ENCODE peak calls at places on chromosomes 4 and X, in six cellular contexts. One of them, this sample, is unnamed.

GRCh38 chr4:72505314-72505744 is 63.7 kb downstream of the ADAMTS3 start:
- DNase-seq in fibroblast of lung: peak; percentile 73
- DNase-seq in OCI-LY7: peak; percentile 37
- DNase-seq in left ventricle myocardium inferior: no peak
- DNase-seq in transverse colon: no peak
- DNase-seq in breast epithelium: no peak
- DNase-seq in this sample: peak; percentile 49

GRCh38 chr4:8553958-8554357 is 26.2 kb upstream of the GPR78 start:
- DNase-seq in fibroblast of lung: no peak
- DNase-seq in OCI-LY7: no peak
- DNase-seq in left ventricle myocardium inferior: no peak
- DNase-seq in transverse colon: no peak
- DNase-seq in breast epithelium: no peak
- DNase-seq in this sample: no peak

GRCh38 chr4:53592128-53592527 is 842 bp upstream of the LNX1 start:
- DNase-seq in fibroblast of lung: peak; percentile 14
- DNase-seq in OCI-LY7: no peak
- DNase-seq in left ventricle myocardium inferior: no peak
- DNase-seq in transverse colon: peak; percentile 63
- DNase-seq in breast epithelium: no peak
- DNase-seq in this sample: no peak

GRCh38 chr4:7498406-7499200 is 63.9 kb upstream of the PSAPL1 start:
- DNase-seq in fibroblast of lung: no peak
- DNase-seq in OCI-LY7: no peak
- DNase-seq in left ventricle myocardium inferior: no peak
- DNase-seq in transverse colon: no peak
- DNase-seq in breast epithelium: no peak
- DNase-seq in this sample: no peak

GRCh38 chrX:116317409-116317808 is 119.0 kb upstream of the SLC6A14 start:
- DNase-seq in fibroblast of lung: peak; percentile 85
- DNase-seq in OCI-LY7: no peak
- DNase-seq in left ventricle myocardium inferior: peak; percentile 14
- DNase-seq in transverse colon: no peak
- DNase-seq in breast epithelium: no peak
- DNase-seq in this sample: peak; percentile 24

GRCh38 chr4:84403656-84404055 is 95.4 kb downstream of the NKX6-1 start:
- DNase-seq in fibroblast of lung: no peak
- DNase-seq in OCI-LY7: no peak
- DNase-seq in left ventricle myocardium inferior: no peak
- DNase-seq in transverse colon: no peak
- DNase-seq in breast epithelium: no peak
- DNase-seq in this sample: peak; percentile 15

GRCh38 chr4:147430111-147430510 is 50.8 kb upstream of the EDNRA start:
- DNase-seq in fibroblast of lung: no peak
- DNase-seq in OCI-LY7: no peak
- DNase-seq in left ventricle myocardium inferior: no peak
- DNase-seq in transverse colon: no peak
- DNase-seq in breast epithelium: no peak
- DNase-seq in this sample: no peak

GRCh38 chrX:2468406-2469195 is 32.2 kb downstream of the DHRSX start:
- DNase-seq in fibroblast of lung: no peak
- DNase-seq in OCI-LY7: no peak
- DNase-seq in left ventricle myocardium inferior: no peak
- DNase-seq in transverse colon: no peak
- DNase-seq in breast epithelium: no peak
- DNase-seq in this sample: no peak

GRCh38 chr4:142274137-142274536 is 572.0 kb downstream of the INPP4B start:
- DNase-seq in fibroblast of lung: peak; percentile 91
- DNase-seq in OCI-LY7: no peak
- DNase-seq in left ventricle myocardium inferior: no peak
- DNase-seq in transverse colon: no peak
- DNase-seq in breast epithelium: no peak
- DNase-seq in this sample: peak; percentile 81

GRCh38 chrX:30713061-30713525 is 59.9 kb downstream of the GK start:
- DNase-seq in fibroblast of lung: peak; percentile 81
- DNase-seq in OCI-LY7: peak; percentile 46
- DNase-seq in left ventricle myocardium inferior: peak; percentile 18
- DNase-seq in transverse colon: peak; percentile 46
- DNase-seq in breast epithelium: no peak
- DNase-seq in this sample: peak; percentile 25

GRCh38 chr4:101349346-101350064 is 2.2 kb upstream of the PPP3CA start:
- DNase-seq in fibroblast of lung: peak; percentile 34
- DNase-seq in OCI-LY7: no peak
- DNase-seq in left ventricle myocardium inferior: peak; percentile 48
- DNase-seq in transverse colon: peak; percentile 51
- DNase-seq in breast epithelium: peak; percentile 61
- DNase-seq in this sample: peak; percentile 95

GRCh38 chr4:168881754-168882153 is 128.3 kb downstream of the CBR4 start:
- DNase-seq in fibroblast of lung: no peak
- DNase-seq in OCI-LY7: no peak
- DNase-seq in left ventricle myocardium inferior: no peak
- DNase-seq in transverse colon: no peak
- DNase-seq in breast epithelium: no peak
- DNase-seq in this sample: peak; percentile 38

GRCh38 chr4:54055494-54055893 is 8.9 kb downstream of the CHIC2 start:
- DNase-seq in fibroblast of lung: no peak
- DNase-seq in OCI-LY7: no peak
- DNase-seq in left ventricle myocardium inferior: no peak
- DNase-seq in transverse colon: no peak
- DNase-seq in breast epithelium: no peak
- DNase-seq in this sample: no peak

GRCh38 chr4:101192244-101192643 is 155.1 kb downstream of the PPP3CA start:
- DNase-seq in fibroblast of lung: no peak
- DNase-seq in OCI-LY7: no peak
- DNase-seq in left ventricle myocardium inferior: no peak
- DNase-seq in transverse colon: no peak
- DNase-seq in breast epithelium: no peak
- DNase-seq in this sample: no peak

GRCh38 chr4:151098191-151098590 is 1.2 kb upstream of the RPS3A start:
- DNase-seq in fibroblast of lung: no peak
- DNase-seq in OCI-LY7: no peak
- DNase-seq in left ventricle myocardium inferior: no peak
- DNase-seq in transverse colon: peak; percentile 10
- DNase-seq in breast epithelium: no peak
- DNase-seq in this sample: no peak

GRCh38 chr4:66693694-66694093 is 851.6 kb downstream of the CENPC start:
- DNase-seq in fibroblast of lung: no peak
- DNase-seq in OCI-LY7: no peak
- DNase-seq in left ventricle myocardium inferior: no peak
- DNase-seq in transverse colon: no peak
- DNase-seq in breast epithelium: no peak
- DNase-seq in this sample: no peak

GRCh38 chr4:48388504-48389154 is 47.3 kb downstream of the SLAIN2 start:
- DNase-seq in fibroblast of lung: peak; percentile 47
- DNase-seq in OCI-LY7: no peak
- DNase-seq in left ventricle myocardium inferior: no peak
- DNase-seq in transverse colon: no peak
- DNase-seq in breast epithelium: no peak
- DNase-seq in this sample: no peak

GRCh38 chr4:972651-973424 is 531 bp downstream of the DGKQ start:
- DNase-seq in fibroblast of lung: no peak
- DNase-seq in OCI-LY7: peak; percentile 64
- DNase-seq in left ventricle myocardium inferior: peak; percentile 40
- DNase-seq in transverse colon: peak; percentile 54
- DNase-seq in breast epithelium: no peak
- DNase-seq in this sample: peak; percentile 31

GRCh38 chr4:14023036-14023435 is 395.5 kb upstream of the BOD1L1 start:
- DNase-seq in fibroblast of lung: no peak
- DNase-seq in OCI-LY7: no peak
- DNase-seq in left ventricle myocardium inferior: no peak
- DNase-seq in transverse colon: no peak
- DNase-seq in breast epithelium: no peak
- DNase-seq in this sample: no peak

GRCh38 chrX:118824173-118824782 is 654 bp downstream of the ZCCHC12 start:
- DNase-seq in fibroblast of lung: no peak
- DNase-seq in OCI-LY7: no peak
- DNase-seq in left ventricle myocardium inferior: no peak
- DNase-seq in transverse colon: no peak
- DNase-seq in breast epithelium: no peak
- DNase-seq in this sample: no peak

GRCh38 chr4:113809313-113809712 is 47.8 kb upstream of the CAMK2D start:
- DNase-seq in fibroblast of lung: peak; percentile 15
- DNase-seq in OCI-LY7: no peak
- DNase-seq in left ventricle myocardium inferior: no peak
- DNase-seq in transverse colon: peak; percentile 12
- DNase-seq in breast epithelium: no peak
- DNase-seq in this sample: no peak

GRCh38 chr4:60805500-60806313 is 394.4 kb upstream of the ADGRL3 start:
- DNase-seq in fibroblast of lung: peak; percentile 61
- DNase-seq in OCI-LY7: peak; percentile 23
- DNase-seq in left ventricle myocardium inferior: no peak
- DNase-seq in transverse colon: no peak
- DNase-seq in breast epithelium: no peak
- DNase-seq in this sample: peak; percentile 19

GRCh38 chrX:644304-645023 is 13.9 kb downstream of the SHOX start:
- DNase-seq in fibroblast of lung: no peak
- DNase-seq in OCI-LY7: no peak
- DNase-seq in left ventricle myocardium inferior: no peak
- DNase-seq in transverse colon: no peak
- DNase-seq in breast epithelium: no peak
- DNase-seq in this sample: no peak

GRCh38 chr4:124334119-124334518 is 378.4 kb downstream of the ANKRD50 start:
- DNase-seq in fibroblast of lung: peak; percentile 94
- DNase-seq in OCI-LY7: peak; percentile 17
- DNase-seq in left ventricle myocardium inferior: no peak
- DNase-seq in transverse colon: no peak
- DNase-seq in breast epithelium: no peak
- DNase-seq in this sample: peak; percentile 78

GRCh38 chrX:148592595-148592994 is 92.2 kb downstream of the AFF2 start:
- DNase-seq in fibroblast of lung: no peak
- DNase-seq in OCI-LY7: no peak
- DNase-seq in left ventricle myocardium inferior: no peak
- DNase-seq in transverse colon: no peak
- DNase-seq in breast epithelium: no peak
- DNase-seq in this sample: no peak

DNA sequence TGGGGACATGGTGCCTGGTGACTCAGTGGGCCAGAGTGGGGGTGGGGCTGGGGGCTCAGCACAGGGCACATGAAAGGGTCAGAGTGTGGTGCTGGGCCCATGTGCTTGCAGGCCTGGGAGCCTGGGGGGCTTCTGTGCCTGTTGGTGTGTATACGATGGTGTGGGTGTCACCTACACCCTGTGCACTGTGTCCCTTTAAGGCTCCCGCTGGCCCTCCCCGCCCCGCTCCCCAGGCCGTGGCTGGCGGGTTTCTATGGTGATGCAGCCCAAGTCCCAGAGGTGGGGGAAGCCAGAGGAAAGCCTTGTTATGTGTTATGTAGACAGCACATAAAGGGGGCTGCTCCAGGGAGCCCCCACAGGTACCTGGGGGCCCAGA is 5.5 kb downstream of the L1CAM start:
- DNase-seq in fibroblast of lung: no peak
- DNase-seq in OCI-LY7: no peak
- DNase-seq in left ventricle myocardium inferior: no peak
- DNase-seq in transverse colon: no peak
- DNase-seq in breast epithelium: no peak
- DNase-seq in this sample: no peak
- H3K4me1 ChIP-seq in fibroblast of lung: no peaks in the 10 kb centered on the region
- H3K4me1 ChIP-seq in OCI-LY7: no peaks in the 10 kb centered on the region
- H3K4me1 ChIP-seq in left ventricle myocardium inferior: peaks cover 4% of the 10 kb centered on the region
- H3K4me1 ChIP-seq in transverse colon: no peaks in the 10 kb centered on the region
- H3K4me1 ChIP-seq in breast epithelium: no peaks in the 10 kb centered on the region
- H3K4me1 ChIP-seq in this sample: no peaks in the 10 kb centered on the region

DNA sequence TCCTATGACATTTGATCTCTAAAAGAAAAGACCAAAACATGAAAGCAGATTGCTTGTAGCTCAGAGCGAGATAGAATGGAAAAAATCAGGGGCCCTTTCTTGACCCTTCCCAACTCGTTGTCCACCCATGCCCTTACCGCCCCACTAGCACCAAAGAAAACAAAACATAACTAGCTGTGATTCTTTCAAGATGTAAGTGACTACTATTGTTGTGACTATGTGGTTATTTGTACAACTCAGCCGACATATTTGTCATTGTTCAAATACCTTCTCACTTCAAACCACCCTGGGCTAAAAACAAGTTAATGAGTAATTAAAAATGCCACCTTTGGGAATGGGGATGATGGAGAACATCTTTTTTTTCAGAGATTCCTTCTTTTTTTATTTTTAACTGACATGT is 171.2 kb upstream of the GPC4 start:
- DNase-seq in fibroblast of lung: no peak
- DNase-seq in OCI-LY7: no peak
- DNase-seq in left ventricle myocardium inferior: no peak
- DNase-seq in transverse colon: no peak
- DNase-seq in breast epithelium: no peak
- DNase-seq in this sample: no peak
- H3K27ac ChIP-seq in fibroblast of lung: no peak overlapping the region
- H3K27ac ChIP-seq in OCI-LY7: no peak overlapping the region
- H3K27ac ChIP-seq in left ventricle myocardium inferior: no peak overlapping the region
- H3K27ac ChIP-seq in transverse colon: no peak overlapping the region
- H3K27ac ChIP-seq in breast epithelium: no peak overlapping the region
- H3K27ac ChIP-seq in this sample: no peak overlapping the region

DNA sequence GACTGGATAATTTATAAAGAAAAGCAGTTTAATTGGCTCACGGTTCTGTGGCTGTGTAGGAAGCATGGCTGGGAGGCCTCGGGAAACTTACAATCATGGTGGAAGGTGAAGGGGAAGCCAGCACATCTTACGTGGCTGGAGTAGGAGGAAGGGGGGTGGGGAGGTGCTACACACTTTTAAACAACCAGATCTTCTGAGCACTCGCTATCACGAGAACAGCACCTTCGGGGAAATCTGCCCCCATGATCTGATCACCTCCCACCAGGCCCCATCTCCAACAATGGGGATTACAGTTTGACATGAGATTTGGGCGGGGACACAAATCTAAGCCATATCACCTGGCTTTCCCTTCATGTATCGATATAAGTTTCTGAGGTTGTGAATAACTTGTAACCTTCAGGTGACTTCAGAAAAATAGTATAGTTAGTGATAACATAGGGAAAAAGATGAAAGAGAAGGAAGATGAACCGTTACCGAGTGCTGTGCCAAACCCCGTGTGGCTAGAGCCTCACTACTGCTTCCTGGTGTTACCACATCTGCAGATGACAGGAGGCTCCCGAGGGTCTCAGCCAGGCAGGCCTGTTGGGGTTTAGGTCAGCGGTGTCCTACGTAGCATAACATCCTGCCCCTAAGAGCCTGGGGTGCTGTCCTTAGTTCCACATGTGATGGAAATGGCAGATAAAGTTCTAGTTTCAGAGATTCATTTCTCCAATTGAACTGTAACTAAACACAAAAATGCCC is 103.6 kb downstream of the TNIP2 start:
- DNase-seq in fibroblast of lung: no peak
- DNase-seq in OCI-LY7: no peak
- DNase-seq in left ventricle myocardium inferior: no peak
- DNase-seq in transverse colon: no peak
- DNase-seq in breast epithelium: no peak
- DNase-seq in this sample: no peak
- H3K4me1 ChIP-seq in fibroblast of lung: no peaks in the 10 kb centered on the region
- H3K4me1 ChIP-seq in OCI-LY7: no peaks in the 10 kb centered on the region
- H3K4me1 ChIP-seq in left ventricle myocardium inferior: no peaks in the 10 kb centered on the region
- H3K4me1 ChIP-seq in transverse colon: no peaks in the 10 kb centered on the region
- H3K4me1 ChIP-seq in breast epithelium: no peaks in the 10 kb centered on the region
- H3K4me1 ChIP-seq in this sample: no peaks in the 10 kb centered on the region

DNA sequence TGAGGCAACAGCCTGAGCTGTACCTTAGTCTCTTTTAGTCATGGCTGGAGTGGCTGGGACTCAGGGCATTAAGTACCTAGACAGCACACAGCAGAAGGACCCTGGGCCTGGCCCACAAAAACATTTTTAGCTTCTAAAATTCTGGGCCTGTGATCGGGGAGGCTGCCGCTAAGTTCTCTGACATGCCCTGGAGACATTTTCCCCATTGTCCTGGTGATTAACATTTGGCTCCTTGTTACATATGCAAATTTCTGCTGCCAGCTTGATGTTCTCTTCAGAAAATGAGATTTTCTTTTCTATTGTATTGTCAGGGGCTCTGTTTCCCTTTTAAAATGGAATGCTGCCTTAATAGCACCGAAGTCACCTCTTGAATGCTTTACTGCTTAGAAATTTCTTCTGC is 952.4 kb downstream of the TRAM1L1 start:
- DNase-seq in fibroblast of lung: no peak
- DNase-seq in OCI-LY7: no peak
- DNase-seq in left ventricle myocardium inferior: no peak
- DNase-seq in transverse colon: no peak
- DNase-seq in breast epithelium: no peak
- DNase-seq in this sample: no peak
- H3K27ac ChIP-seq in fibroblast of lung: no peak overlapping the region
- H3K27ac ChIP-seq in OCI-LY7: no peak overlapping the region
- H3K27ac ChIP-seq in left ventricle myocardium inferior: no peak overlapping the region
- H3K27ac ChIP-seq in transverse colon: no peak overlapping the region
- H3K27ac ChIP-seq in breast epithelium: no peak overlapping the region
- H3K27ac ChIP-seq in this sample: no peak overlapping the region